ENCODE peak calls at places on chromosomes 5 and 9, in seven cellular contexts. H is IMR-90, U is body of pancreas, C is transverse colon, W is GM12878, X is Peyer's patch, A is gastrocnemius medialis. V is an unnamed sample. For H3K4me1, the result is how much of the 10 kb centered on the place peaks cover.

GRCh38 chr9:8857330-8858249 is 1058.0 kb upstream of the DMAC1 start:
- DNase-seq in H (no peak), U (peak), C (peak), W (no peak), X (peak), A (peak), V (peak)

GRCh38 chr5:116766470-116766947 is 191.9 kb upstream of the SEMA6A start:
- DNase-seq in H (no peak), U (no peak), C (no peak), W (peak), X (no peak), A (peak), V (peak)

GRCh38 chr9:33445941-33446506 is 1.4 kb downstream of the AQP3 start:
- DNase-seq in H (no peak), U (no peak), C (peak), W (no peak), X (peak), A (no peak), V (no peak)

GRCh38 chr9:127567119-127567897 is 44.8 kb upstream of the STXBP1 start:
- DNase-seq in H (peak), U (peak), C (peak), W (no peak), X (peak), A (peak), V (peak)

GRCh38 chr5:132265336-132266030 is 8.0 kb downstream of the PDLIM4 start:
- DNase-seq in H (peak), U (no peak), C (peak), W (no peak), X (peak), A (peak), V (no peak)

GRCh38 chr9:68509689-68510088 is 31.0 kb downstream of the TMEM252 start:
- DNase-seq in H (no peak), U (no peak), C (no peak), W (no peak), X (no peak), A (no peak), V (no peak)

GRCh38 chr5:33794550-33795300 is 97.1 kb downstream of the ADAMTS12 start:
- DNase-seq in H (peak), U (no peak), C (no peak), W (no peak), X (no peak), A (no peak), V (no peak)

GRCh38 chr9:5563886-5564285 is 53.6 kb downstream of the PDCD1LG2 start:
- DNase-seq in H (peak), U (no peak), C (no peak), W (no peak), X (no peak), A (no peak), V (no peak)

GRCh38 chr5:143258559-143259253 is 144.8 kb downstream of the NR3C1 start:
- DNase-seq in H (peak), U (no peak), C (no peak), W (no peak), X (no peak), A (no peak), V (no peak)

GRCh38 chr5:74285876-74286275 is 354.7 kb downstream of the ENC1 start:
- DNase-seq in H (no peak), U (no peak), C (no peak), W (no peak), X (no peak), A (no peak), V (no peak)

GRCh38 chr5:9329125-9329524 is 216.8 kb downstream of the SEMA5A start:
- DNase-seq in H (no peak), U (no peak), C (no peak), W (no peak), X (no peak), A (no peak), V (no peak)

GRCh38 chr9:94783121-94783664 is 56.7 kb downstream of the AOPEP start:
- DNase-seq in H (peak), U (peak), C (peak), W (peak), X (peak), A (peak), V (peak)

GRCh38 chr5:107428303-107428761 is 242.4 kb downstream of the EFNA5 start:
- DNase-seq in H (no peak), U (no peak), C (no peak), W (peak), X (no peak), A (no peak), V (no peak)

GRCh38 chr5:170787216-170787615 is 3.7 kb downstream of the GABRP start:
- DNase-seq in H (no peak), U (no peak), C (no peak), W (no peak), X (no peak), A (no peak), V (no peak)

GRCh38 chr5:79149432-79149831 is 37.8 kb downstream of the BHMT start:
- DNase-seq in H (peak), U (no peak), C (no peak), W (no peak), X (no peak), A (no peak), V (no peak)

GRCh38 chr9:124342946-124343485 is 72.2 kb downstream of the PSMB7 start:
- DNase-seq in H (peak), U (no peak), C (peak), W (no peak), X (no peak), A (peak), V (peak)

GRCh38 chr9:111961575-111961974 is 65.0 kb downstream of the UGCG start:
- DNase-seq in H (peak), U (peak), C (no peak), W (no peak), X (peak), A (no peak), V (no peak)

GRCh38 chr5:69231851-69232250 is 2.8 kb upstream of the CDK7 start:
- DNase-seq in H (no peak), U (no peak), C (no peak), W (no peak), X (no peak), A (no peak), V (no peak)

GRCh38 chr9:37966443-37967271 is 62.7 kb upstream of the SLC25A51 start:
- DNase-seq in H (peak), U (peak), C (peak), W (no peak), X (peak), A (no peak), V (peak)

GRCh38 chr5:135509995-135510394 is 25.8 kb downstream of the NEUROG1 start:
- DNase-seq in H (no peak), U (no peak), C (no peak), W (no peak), X (no peak), A (no peak), V (no peak)

GRCh38 chr9:19440376-19440775 is 31.6 kb downstream of the ACER2 start:
- DNase-seq in H (no peak), U (no peak), C (no peak), W (no peak), X (no peak), A (no peak), V (no peak)

GRCh38 chr5:135398160-135398854 is 724 bp downstream of the MACROH2A1 start:
- DNase-seq in H (no peak), U (peak), C (peak), W (no peak), X (peak), A (peak), V (peak)

GRCh38 chr9:114732842-114733241 is 50.9 kb upstream of the TEX48 start:
- DNase-seq in H (peak), U (no peak), C (no peak), W (no peak), X (no peak), A (no peak), V (no peak)

GRCh38 chr5:7210549-7210948 is 185.4 kb upstream of the ADCY2 start:
- DNase-seq in H (no peak), U (no peak), C (no peak), W (no peak), X (no peak), A (no peak), V (no peak)

GRCh38 chr5:59798862-59799667 is 94.5 kb downstream of the PDE4D start:
- DNase-seq in H (no peak), U (no peak), C (peak), W (peak), X (peak), A (no peak), V (peak)

GRCh38 chr9:21781656-21782055 is 20.8 kb upstream of the MTAP start:
- DNase-seq in H (no peak), U (no peak), C (no peak), W (no peak), X (no peak), A (no peak), V (no peak)

GRCh38 chr9:137146527-137146918 is 7.6 kb downstream of the GRIN1 start:
- DNase-seq in H (no peak), U (no peak), C (no peak), W (no peak), X (no peak), A (no peak), V (peak)

GRCh38 chr9:69937830-69938535 is 105.7 kb upstream of the MAMDC2 start:
- DNase-seq in H (no peak), U (no peak), C (no peak), W (no peak), X (no peak), A (no peak), V (no peak)

GRCh38 chr9:116543731-116544400 is 143.2 kb upstream of the TRIM32 start:
- DNase-seq in H (peak), U (peak), C (no peak), W (no peak), X (no peak), A (peak), V (peak)

GRCh38 chr9:127838375-127839078 is 15.9 kb downstream of the ENG start:
- DNase-seq in H (peak), U (peak), C (peak), W (no peak), X (peak), A (peak), V (peak)

GRCh38 chr5:56763711-56764466 is 51.5 kb upstream of the MAP3K1 start:
- DNase-seq in H (peak), U (no peak), C (peak), W (no peak), X (peak), A (no peak), V (no peak)

GRCh38 chr5:144247131-144247530 is 76.5 kb downstream of the KCTD16 start:
- DNase-seq in H (no peak), U (no peak), C (no peak), W (no peak), X (no peak), A (no peak), V (no peak)

GRCh38 chr9:77834898-77835505 is 186.9 kb upstream of the GNA14 start:
- DNase-seq in H (no peak), U (no peak), C (no peak), W (no peak), X (no peak), A (no peak), V (no peak)

GRCh38 chr5:594241-594860 is 17.8 kb upstream of the CEP72 start:
- DNase-seq in H (no peak), U (no peak), C (no peak), W (no peak), X (no peak), A (no peak), V (no peak)

GRCh38 chr5:151130922-151131891 is 26.4 kb downstream of the ANXA6 start:
- DNase-seq in H (peak), U (peak), C (peak), W (no peak), X (peak), A (no peak), V (no peak)

GRCh38 chr5:151128817-151129216 is 28.8 kb downstream of the ANXA6 start:
- DNase-seq in H (no peak), U (no peak), C (no peak), W (no peak), X (peak), A (no peak), V (no peak)

GRCh38 chr5:151132959-151133358 is 24.6 kb downstream of the ANXA6 start:
- DNase-seq in H (no peak), U (no peak), C (no peak), W (no peak), X (no peak), A (no peak), V (no peak)

GRCh38 chr5:151127926-151128325 is 29.7 kb downstream of the ANXA6 start:
- DNase-seq in H (no peak), U (no peak), C (no peak), W (no peak), X (no peak), A (no peak), V (no peak)

DNA sequence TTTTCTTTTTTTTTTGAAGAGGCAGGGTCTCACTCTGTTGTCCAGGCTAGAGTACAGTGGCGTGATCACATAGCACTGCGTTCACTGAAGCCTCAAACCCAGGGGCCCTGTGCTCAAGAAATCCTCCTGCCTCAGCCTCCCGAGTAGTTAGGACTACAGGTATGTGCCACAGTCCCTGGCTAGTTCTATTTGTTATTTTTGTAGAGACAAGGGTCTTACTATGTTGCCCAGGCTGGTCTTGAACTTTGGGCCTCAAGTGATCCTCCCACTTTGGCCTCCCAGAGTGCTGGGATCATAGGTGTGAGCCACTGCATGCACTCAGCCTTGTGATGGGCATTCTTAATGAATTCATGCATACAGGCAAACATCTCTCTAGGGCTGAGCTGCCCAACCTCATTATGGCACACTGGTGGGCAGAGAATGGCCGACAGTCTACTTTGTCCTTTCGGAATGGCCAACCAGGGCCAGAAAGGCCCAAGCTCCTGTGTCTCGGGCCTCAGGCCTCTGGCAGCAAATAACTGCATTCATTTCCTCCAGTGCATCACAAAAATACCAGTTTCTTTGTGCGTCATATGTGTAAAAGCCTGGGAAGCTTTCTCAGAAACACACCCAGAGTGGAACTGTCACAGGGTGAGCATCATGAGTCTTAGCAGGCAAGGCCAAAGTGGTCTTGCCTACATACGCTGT is 27.2 kb downstream of the ANXA6 start:
- DNase-seq in H (no peak), U (no peak), C (no peak), W (no peak), X (no peak), A (no peak), V (no peak)
- H3K27ac ChIP-seq in H (no peak), U (peak), C (no peak), W (no peak), X (no peak), A (no peak), V (no peak)

DNA sequence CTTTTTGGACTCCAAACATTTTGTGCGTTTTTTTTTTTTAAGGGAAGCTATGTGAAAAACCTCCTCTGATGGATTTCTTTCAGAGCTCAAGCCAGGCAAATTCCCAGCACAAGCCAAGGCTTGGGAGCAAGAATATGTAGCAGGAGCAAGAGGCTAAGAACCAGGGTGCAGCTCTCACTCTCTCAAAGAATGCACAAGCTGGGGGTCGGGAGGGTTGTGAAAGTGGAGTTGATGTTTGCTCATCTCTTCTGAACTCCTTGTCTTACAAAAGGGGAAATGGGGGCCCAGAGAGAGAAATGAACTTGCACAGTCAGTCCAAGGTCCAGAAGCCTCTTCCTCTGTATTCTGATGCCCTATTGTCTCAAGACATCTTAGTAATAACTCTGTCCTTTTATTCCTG is 7.7 kb upstream of the TRAF1 start:
- DNase-seq in H (no peak), U (no peak), C (no peak), W (no peak), X (no peak), A (no peak), V (no peak)
- TF ChIP-seq POLR2A in H (no peak), U (no peak), C (no peak), W (no peak), X (no peak), A (no peak), V (no peak)

DNA sequence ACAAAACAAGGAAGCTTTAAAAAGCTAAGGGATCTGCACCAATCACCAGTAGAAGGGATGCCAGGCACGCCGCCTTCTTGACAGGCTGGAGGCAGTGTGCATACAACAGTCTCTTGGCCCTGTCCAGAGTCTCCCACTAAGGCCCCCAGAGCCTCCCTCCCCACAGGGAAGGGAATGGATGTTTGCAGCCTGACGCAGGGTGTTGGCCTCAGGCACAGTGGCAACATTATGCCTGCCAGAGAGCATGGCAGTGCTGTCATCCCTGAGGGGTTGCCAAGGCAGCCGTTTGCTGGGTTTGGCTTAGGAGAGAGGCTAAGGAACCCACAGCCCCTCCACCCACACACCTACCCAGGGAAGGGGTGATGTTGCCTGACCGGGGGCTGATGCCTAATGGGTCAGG is 4.8 kb downstream of the HBEGF start:
- DNase-seq in H (no peak), U (no peak), C (no peak), W (no peak), X (no peak), A (peak), V (peak)
- H3K4me1 ChIP-seq in H (under half), U (under half), C (under half), W (under half), X (under half), A (half or more), V (half or more)

GRCh38 chr5:167504276-167504675 is 787.2 kb upstream of the WWC1 start:
- DNase-seq in H (no peak), U (no peak), C (no peak), W (no peak), X (no peak), A (no peak), V (no peak)
- H3K27ac ChIP-seq in H (no peak), U (no peak), C (no peak), W (no peak), X (no peak), A (no peak), V (no peak)

DNA sequence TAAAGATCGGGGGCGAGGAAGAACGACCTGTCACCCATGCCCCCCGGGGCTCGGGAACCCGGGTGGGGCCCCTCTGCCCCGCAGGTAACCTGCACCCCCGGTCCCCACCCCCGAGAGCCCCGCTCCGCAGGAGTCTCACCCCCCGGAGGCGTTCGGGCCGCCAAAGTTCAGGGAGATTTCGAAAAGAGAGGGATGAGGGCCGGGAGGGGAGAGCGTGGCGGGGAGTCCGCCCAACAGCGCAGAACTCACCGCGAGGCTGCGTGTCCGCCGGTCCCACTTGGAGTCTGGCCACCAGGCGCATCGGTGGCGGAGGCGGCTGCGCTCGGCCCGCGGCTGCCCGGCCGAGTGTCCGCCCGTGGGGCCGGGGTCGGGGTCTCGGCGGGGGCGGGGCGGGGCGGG is at the start of gene PHF19:
- DNase-seq in H (no peak), U (no peak), C (no peak), W (no peak), X (no peak), A (no peak), V (peak)
- TF ChIP-seq POLR2A in H (peak), U (no peak), C (no peak), W (peak), X (no peak), A (no peak), V (no peak)

GRCh38 chr5:149942199-149942598 is 2.4 kb downstream of the PDE6A start:
- DNase-seq in H (no peak), U (no peak), C (no peak), W (no peak), X (no peak), A (no peak), V (no peak)
- H3K4me1 ChIP-seq in H (under half), U (under half), C (under half), W (under half), X (under half), A (under half), V (under half)

DNA sequence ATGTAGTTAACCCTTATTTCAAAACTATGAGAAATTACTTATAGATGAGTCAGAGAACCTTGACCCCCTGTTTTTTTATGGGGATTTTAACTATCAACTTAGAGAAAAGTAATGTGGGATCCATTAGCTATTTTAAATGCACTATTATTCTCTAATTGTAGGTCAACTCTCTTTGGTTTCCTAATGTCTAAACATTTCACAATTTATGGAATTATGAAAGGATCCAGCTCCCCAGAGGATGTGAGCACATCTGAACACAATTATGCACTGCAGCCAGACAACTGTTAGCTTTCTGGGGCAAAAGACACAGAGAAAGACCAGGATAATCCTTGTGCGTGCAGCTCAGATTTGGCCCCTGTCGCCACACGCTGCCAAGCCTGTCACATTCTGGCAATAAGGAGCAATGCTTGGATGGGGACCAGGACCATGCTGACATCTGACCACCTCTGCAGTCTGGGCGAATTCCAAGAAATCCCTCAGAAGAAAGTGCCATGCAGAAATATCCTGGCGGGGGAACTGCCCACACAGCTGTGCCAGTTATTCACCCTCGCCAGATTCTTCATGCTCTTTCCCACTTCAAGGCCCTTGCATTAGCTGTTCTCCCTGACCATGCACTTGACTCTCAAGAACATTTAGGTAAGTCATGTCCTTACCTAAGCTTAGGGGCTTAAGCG is 22.2 kb upstream of the CMBL start:
- DNase-seq in H (peak), U (peak), C (no peak), W (no peak), X (no peak), A (peak), V (peak)
- H3K27ac ChIP-seq in H (peak), U (no peak), C (peak), W (no peak), X (no peak), A (peak), V (peak)